ENCODE peak calls at places on chromosomes 12 and 14, in five cellular contexts. U is BJ, X is mesothelial cell of epicardium, V is HFFc6, I is heart right ventricle. L is an unnamed sample.

GRCh38 chr12:550473-551260 is 90.9 kb downstream of the B4GALNT3 start:
- DNase-seq in U (no peak), I (no peak), X (no peak), V (no peak), L (no peak)

GRCh38 chr12:16165506-16165905 is 112.0 kb downstream of the SLC15A5 start:
- DNase-seq in V (peak), I (peak), U (no peak), X (no peak), L (no peak)

GRCh38 chr14:68486033-68486732 is 306.7 kb downstream of the ZFP36L1 start:
- DNase-seq in X (no peak), U (no peak), I (no peak), V (no peak), L (peak)

GRCh38 chr12:114826233-114826632 is 142.3 kb upstream of the TBX3 start:
- DNase-seq in I (no peak), U (no peak), X (no peak), V (no peak), L (no peak)

GRCh38 chr12:26691234-26691970 is 141.6 kb downstream of the ITPR2 start:
- DNase-seq in U (peak), V (peak), I (no peak), X (no peak), L (no peak)

GRCh38 chr14:101217972-101218371 is 314.4 kb upstream of the RTL1 start:
- DNase-seq in U (no peak), I (no peak), V (no peak), X (no peak), L (no peak)

GRCh38 chr14:91317381-91318313 is 73.1 kb upstream of the GPR68 start:
- DNase-seq in X (no peak), U (no peak), I (peak), V (no peak), L (peak)

GRCh38 chr14:100711493-100711892 is 15.2 kb upstream of the DLK1 start:
- DNase-seq in U (no peak), V (no peak), X (no peak), I (no peak), L (peak)

GRCh38 chr12:112740387-112740934 is 51.1 kb upstream of the RPH3A start:
- DNase-seq in U (no peak), I (no peak), V (no peak), X (no peak), L (no peak)

GRCh38 chr12:47615711-47616110 is 90.1 kb downstream of the RPAP3 start:
- DNase-seq in V (no peak), X (no peak), I (no peak), U (no peak), L (no peak)

GRCh38 chr12:79634957-79635471 is 55.8 kb downstream of the PAWR start:
- DNase-seq in I (no peak), V (peak), X (no peak), U (peak), L (no peak)

GRCh38 chr12:128787827-128788226 is 35.9 kb downstream of the SLC15A4 start:
- DNase-seq in X (no peak), U (no peak), I (no peak), V (no peak), L (no peak)

GRCh38 chr14:38873923-38874612 is 229.0 kb downstream of the SEC23A start:
- DNase-seq in V (no peak), I (no peak), U (no peak), X (no peak), L (no peak)

GRCh38 chr14:64191756-64192155 is 102.4 kb downstream of the ESR2 start:
- DNase-seq in I (no peak), X (no peak), V (peak), U (peak), L (no peak)